ENCODE peak calls at places on chromosomes 5 and 9, in nine cellular contexts. Y is central memory CD4-positive, alpha-beta T cell; G is naive thymus-derived CD8-positive, alpha-beta T cell; X is NAMALWA; W is left colon; S is ovary; D is NCI-H2081 treated with DMSO at 0.1 percent for 48 hours; N is RPMI7951; O is right atrium auricular region. J is an unnamed sample.

GRCh38 chr9:6909186-6909585 is 151.4 kb downstream of the KDM4C start:
- DNase-seq in O (no peak), N (no peak), X (no peak), G (no peak), D (no peak), Y (no peak), W (no peak), S (no peak), J (no peak)

GRCh38 chr9:34986541-34987047 is 3.0 kb upstream of the DNAJB5 start:
- DNase-seq in Y (peak), O (no peak), X (peak), N (peak), W (no peak), S (no peak), D (no peak), G (peak), J (no peak)

GRCh38 chr5:178123987-178124925 is 6.6 kb upstream of the RMND5B start:
- DNase-seq in X (no peak), G (no peak), D (no peak), S (no peak), N (no peak), W (no peak), O (no peak), Y (no peak), J (no peak)

GRCh38 chr5:132465095-132465707 is 25.4 kb downstream of the IRF1 start:
- DNase-seq in Y (no peak), G (no peak), W (no peak), S (peak), N (peak), O (no peak), X (peak), D (no peak), J (no peak)

GRCh38 chr9:91053824-91054223 is 252.2 kb downstream of the SYK start:
- DNase-seq in O (no peak), Y (no peak), N (no peak), D (no peak), X (no peak), S (no peak), G (no peak), W (no peak), J (no peak)

GRCh38 chr9:81874926-81875325 is 53.3 kb upstream of the SPATA31D4 start:
- DNase-seq in N (peak), D (no peak), W (no peak), O (no peak), G (no peak), S (no peak), X (no peak), Y (no peak), J (no peak)

GRCh38 chr5:1952456-1953099 is 69.9 kb upstream of the IRX4 start:
- DNase-seq in X (no peak), D (no peak), O (no peak), G (no peak), Y (no peak), S (no peak), W (no peak), N (no peak), J (no peak)

GRCh38 chr9:122986010-122986409 is 45.2 kb downstream of the RABGAP1 start:
- DNase-seq in S (no peak), N (no peak), O (no peak), Y (no peak), D (no peak), X (no peak), G (no peak), W (no peak), J (no peak)

GRCh38 chr9:124658165-124659017 is 112.7 kb downstream of the NR6A1 start:
- DNase-seq in N (peak), X (peak), S (peak), D (peak), Y (no peak), W (peak), O (peak), G (peak), J (peak)

GRCh38 chr5:16574789-16575785 is 41.7 kb downstream of the RETREG1 start:
- DNase-seq in N (peak), O (no peak), D (no peak), X (no peak), S (no peak), G (no peak), Y (no peak), W (no peak), J (no peak)